ENCODE peak calls at places on chromosomes 13 and 19, in seven cellular contexts. R is neuronal stem cell, U is spleen, J is NCI-H1417, C is left ventricle myocardium superior, X is HL-60, B is T-helper 2 cell. F is an unnamed sample.
A peak's percentile ranks its signal among the peaks of the same experiment; 100 is the strongest.

GRCh38 chr13:109707044-109707794 is 79.2 kb downstream of the IRS2 start:
- DNase-seq in J (peak; percentile 99), C (no peak), B (no peak), X (no peak), R (no peak), U (no peak), F (no peak)

GRCh38 chr19:46081928-46082727 is 41.3 kb upstream of the IGFL4 start:
- DNase-seq in C (no peak), J (peak; percentile 40), X (peak; percentile 33), B (no peak), R (peak; percentile 26), U (no peak), F (peak; percentile 80)

GRCh38 chr19:35451278-35452096 is 3.4 kb downstream of the FFAR2 start:
- DNase-seq in X (no peak), B (peak; percentile 41), J (no peak), C (no peak), R (no peak), U (no peak), F (no peak)

GRCh38 chr13:44116562-44117315 is 237.0 kb downstream of the LACC1 start:
- DNase-seq in B (no peak), R (no peak), U (no peak), X (no peak), C (no peak), J (no peak), F (peak; percentile 56)

GRCh38 chr13:94702181-94703041 is 9.9 kb downstream of the SOX21 start:
- DNase-seq in J (no peak), X (no peak), U (no peak), C (no peak), R (no peak), B (no peak), F (peak; percentile 55)

GRCh38 chr19:10184636-10185035 is 10.1 kb downstream of the DNMT1 start:
- DNase-seq in R (no peak), C (no peak), J (no peak), X (no peak), U (no peak), B (no peak), F (no peak)

GRCh38 chr19:42267644-42268141 is 1.4 kb upstream of the CIC start:
- DNase-seq in B (no peak), R (no peak), X (no peak), C (no peak), U (peak; percentile 78), J (no peak), F (no peak)

GRCh38 chr19:531009-531752 is 379 bp upstream of the CDC34 start:
- DNase-seq in U (peak; percentile 93), X (peak; percentile 84), C (peak; percentile 94), R (peak; percentile 89), B (peak; percentile 89), J (peak; percentile 94), F (peak; percentile 92)

GRCh38 chr13:59880468-59880867 is 283.3 kb downstream of the DIAPH3 start:
- DNase-seq in C (no peak), R (no peak), U (no peak), J (no peak), B (no peak), X (no peak), F (no peak)

GRCh38 chr13:45341799-45342584 is 1.0 kb upstream of the TPT1 start:
- DNase-seq in X (no peak), J (no peak), B (no peak), R (no peak), C (peak; percentile 38), U (no peak), F (no peak)

GRCh38 chr19:16252459-16253205 is 54.9 kb downstream of the AP1M1 start:
- DNase-seq in B (no peak), C (peak; percentile 53), X (no peak), R (no peak), U (peak; percentile 84), J (no peak), F (no peak)

F was measured in GM23338.